ENCODE peak calls at places on chromosome 11, in five cellular contexts. H, L, M, Q and J are unnamed samples.

GRCh38 chr11:126824035-126824607 is 176.4 kb downstream of the KIRREL3 start:
- DNase-seq in H (peak; percentile 82), L (no peak), M (peak; percentile 96), Q (no peak), J (no peak)

GRCh38 chr11:132187814-132188213 is 817.4 kb downstream of the NTM start:
- DNase-seq in H (no peak), L (no peak), M (no peak), Q (no peak), J (no peak)

GRCh38 chr11:2745511-2745910 is 45.7 kb upstream of the KCNQ1OT1 start:
- DNase-seq in H (no peak), L (no peak), M (no peak), Q (peak; percentile 4), J (no peak)

GRCh38 chr11:30107899-30108298 is 91.1 kb upstream of the KCNA4 start:
- DNase-seq in H (no peak), L (no peak), M (no peak), Q (no peak), J (no peak)

GRCh38 chr11:81080476-81080875 is 1639.6 kb upstream of the TENM4 start:
- DNase-seq in H (no peak), L (no peak), M (no peak), Q (no peak), J (no peak)

GRCh38 chr11:118789501-118790356 is 1.2 kb downstream of the DDX6 start:
- DNase-seq in H (no peak), L (peak; percentile 20), M (peak; percentile 40), Q (peak; percentile 55), J (no peak)

GRCh38 chr11:69869311-69869939 is 50.2 kb upstream of the FGF3 start:
- DNase-seq in H (no peak), L (no peak), M (no peak), Q (no peak), J (no peak)

GRCh38 chr11:65560555-65561418 is 2.6 kb upstream of the LTBP3 start:
- DNase-seq in H (no peak), L (no peak), M (no peak), Q (peak; percentile 65), J (no peak)

GRCh38 chr11:123562166-123562565 is 92.3 kb downstream of the SCN3B start:
- DNase-seq in H (no peak), L (no peak), M (no peak), Q (no peak), J (no peak)

GRCh38 chr11:975824-976223 is 50.2 kb downstream of the AP2A2 start:
- DNase-seq in H (no peak), L (no peak), M (no peak), Q (no peak), J (no peak)

GRCh38 chr11:94652735-94653284 is 85.6 kb downstream of the PIWIL4 start:
- DNase-seq in H (no peak), L (no peak), M (no peak), Q (no peak), J (no peak)

GRCh38 chr11:2256293-2256913 is 14.0 kb downstream of the ASCL2 start:
- DNase-seq in H (no peak), L (no peak), M (no peak), Q (no peak), J (no peak)

GRCh38 chr11:37786214-37786755 is 1188.2 kb upstream of the RAG2 start:
- DNase-seq in H (no peak), L (no peak), M (no peak), Q (no peak), J (no peak)

GRCh38 chr11:66902486-66903177 is 45.8 kb downstream of the LRFN4 start:
- DNase-seq in H (no peak), L (no peak), M (no peak), Q (no peak), J (no peak)

GRCh38 chr11:45880772-45881570 is 4.5 kb upstream of the MAPK8IP1 start:
- DNase-seq in H (peak; percentile 67), L (no peak), M (no peak), Q (no peak), J (peak; percentile 39)

GRCh38 chr11:1153951-1154487 is 3.7 kb upstream of the MUC5AC start:
- DNase-seq in H (no peak), L (no peak), M (no peak), Q (peak; percentile 45), J (no peak)

GRCh38 chr11:32071811-32072210 is 19.1 kb upstream of the RCN1 start:
- DNase-seq in H (no peak), L (no peak), M (no peak), Q (no peak), J (no peak)

GRCh38 chr11:104094576-104094975 is 58.1 kb downstream of the DDI1 start:
- DNase-seq in H (no peak), L (no peak), M (no peak), Q (no peak), J (no peak)

GRCh38 chr11:96278039-96278897 is 64.7 kb downstream of the MAML2 start:
- DNase-seq in H (peak; percentile 26), L (no peak), M (no peak), Q (no peak), J (no peak)

GRCh38 chr11:121334973-121335711 is 42.6 kb downstream of the SC5D start:
- DNase-seq in H (no peak), L (no peak), M (peak; percentile 43), Q (no peak), J (no peak)

GRCh38 chr11:69501121-69501489 is 19.6 kb downstream of the LINC01488 start:
- DNase-seq in H (no peak), L (no peak), M (no peak), Q (no peak), J (no peak)

GRCh38 chr11:77411238-77411637 is 62.7 kb downstream of the PAK1 start:
- DNase-seq in H (no peak), L (peak; percentile 9), M (no peak), Q (peak; percentile 59), J (no peak)

GRCh38 chr11:95296165-95296564 is 65.2 kb upstream of the SESN3 start:
- DNase-seq in H (no peak), L (no peak), M (no peak), Q (no peak), J (peak; percentile 78)

GRCh38 chr11:69654660-69655478 is 13.9 kb downstream of the CCND1 start:
- DNase-seq in H (peak; percentile 50), L (no peak), M (peak; percentile 44), Q (peak; percentile 32), J (no peak)

GRCh38 chr11:434496-434895 is 7.3 kb downstream of the ANO9 start:
- DNase-seq in H (no peak), L (no peak), M (no peak), Q (peak; percentile 8), J (no peak)

GRCh38 chr11:134126197-134126822 is 57.4 kb downstream of the JAM3 start:
- DNase-seq in H (no peak), L (no peak), M (no peak), Q (no peak), J (no peak)

GRCh38 chr11:11157201-11157600 is 195.8 kb downstream of the CSNK2A3 start:
- DNase-seq in H (peak; percentile 7), L (peak; percentile 22), M (peak; percentile 10), Q (no peak), J (no peak)

GRCh38 chr11:115910379-115910778 is 406.2 kb upstream of the CADM1 start:
- DNase-seq in H (no peak), L (no peak), M (no peak), Q (no peak), J (no peak)

GRCh38 chr11:34264266-34265110 is 93.3 kb downstream of the ABTB2 start:
- DNase-seq in H (no peak), L (no peak), M (no peak), Q (no peak), J (no peak)

GRCh38 chr11:31808721-31809542 is 2.2 kb downstream of the PAX6 start:
- DNase-seq in H (no peak), L (no peak), M (no peak), Q (no peak), J (no peak)

GRCh38 chr11:3036419-3036818 is 20.8 kb downstream of the CARS1 start:
- DNase-seq in H (no peak), L (no peak), M (no peak), Q (no peak), J (no peak)

GRCh38 chr11:66432597-66432996 is 6.1 kb downstream of the MRPL11 start:
- DNase-seq in H (no peak), L (no peak), M (no peak), Q (no peak), J (no peak)

GRCh38 chr11:105033344-105033743 is 1.6 kb downstream of the CASP1 start:
- DNase-seq in H (no peak), L (no peak), M (no peak), Q (no peak), J (no peak)

GRCh38 chr11:44732564-44732963 is 5.8 kb downstream of the TSPAN18 start:
- DNase-seq in H (no peak), L (no peak), M (no peak), Q (no peak), J (no peak)

GRCh38 chr11:66616379-66617147 is at the start of gene RBM14:
- DNase-seq in H (peak; percentile 98), L (peak; percentile 95), M (peak; percentile 99), Q (peak; percentile 98), J (peak; percentile 100)

GRCh38 chr11:134063096-134063495 is 5.8 kb upstream of the JAM3 start:
- DNase-seq in H (no peak), L (no peak), M (no peak), Q (no peak), J (no peak)